ENCODE peak calls at places on chromosomes 2 and 18, in nine cellular contexts. X is lower lobe of right lung; Q is fibroblast of lung; B is uterus; U is esophagus squamous epithelium; J is spleen; R is aorta; F is CD8-positive, alpha-beta memory T cell; Y is cardiac muscle cell. D is an unnamed sample. For H3K27me3 and H3K9me3, the result is how much of the 10 kb centered on the place peaks cover.

GRCh38 chr2:715847-716573 is 38.8 kb upstream of the TMEM18 start:
- DNase-seq in X (no peak), Q (peak), B (no peak), U (no peak), J (no peak), R (no peak), F (no peak), Y (peak), D (no peak)

GRCh38 chr2:233449071-233449901 is 95.0 kb downstream of the DGKD start:
- DNase-seq in X (peak), Q (peak), B (peak), U (no peak), J (peak), R (peak), F (no peak), Y (peak), D (no peak)

GRCh38 chr2:181679544-181679979 is 755 bp downstream of the NEUROD1 start:
- DNase-seq in X (no peak), Q (no peak), B (no peak), U (no peak), J (no peak), R (no peak), F (no peak), Y (no peak), D (no peak)

GRCh38 chr2:214960677-214961076 is 151.2 kb upstream of the BARD1 start:
- DNase-seq in X (no peak), Q (peak), B (no peak), U (no peak), J (no peak), R (no peak), F (no peak), Y (no peak), D (no peak)

GRCh38 chr2:232369126-232369955 is 9.2 kb upstream of the ALPP start:
- DNase-seq in X (peak), Q (no peak), B (no peak), U (no peak), J (no peak), R (peak), F (no peak), Y (no peak), D (no peak)

GRCh38 chr2:101442667-101443061 is 32.2 kb downstream of the RFX8 start:
- DNase-seq in X (no peak), Q (no peak), B (no peak), U (no peak), J (no peak), R (no peak), F (no peak), Y (no peak), D (no peak)

GRCh38 chr18:48569915-48570264 is 31.1 kb downstream of the CTIF start:
- DNase-seq in X (no peak), Q (no peak), B (no peak), U (no peak), J (no peak), R (peak), F (no peak), Y (no peak), D (no peak)

GRCh38 chr2:158580760-158581159 is 124.0 kb downstream of the PKP4 start:
- DNase-seq in X (no peak), Q (no peak), B (no peak), U (no peak), J (no peak), R (no peak), F (no peak), Y (no peak), D (no peak)

GRCh38 chr2:86393521-86394490 is 47.4 kb upstream of the KDM3A start:
- DNase-seq in X (peak), Q (no peak), B (no peak), U (no peak), J (no peak), R (no peak), F (no peak), Y (peak), D (no peak)

GRCh38 chr2:235080108-235080507 is 128.3 kb downstream of the SH3BP4 start:
- DNase-seq in X (no peak), Q (no peak), B (no peak), U (no peak), J (no peak), R (no peak), F (no peak), Y (no peak), D (no peak)

GRCh38 chr2:26970928-26971627 is 641 bp downstream of the MAPRE3 start:
- DNase-seq in X (no peak), Q (peak), B (peak), U (no peak), J (peak), R (peak), F (no peak), Y (peak), D (no peak)

GRCh38 chr2:178271629-178272333 is 77.5 kb downstream of the OSBPL6 start:
- DNase-seq in X (no peak), Q (peak), B (peak), U (no peak), J (no peak), R (peak), F (no peak), Y (peak), D (no peak)

GRCh38 chr2:233350708-233351107 is 3.6 kb upstream of the DGKD start:
- DNase-seq in X (no peak), Q (peak), B (peak), U (no peak), J (no peak), R (no peak), F (no peak), Y (no peak), D (no peak)

GRCh38 chr2:83022631-83023210 is 1436.4 kb downstream of the SUCLG1 start:
- DNase-seq in X (no peak), Q (peak), B (no peak), U (no peak), J (no peak), R (no peak), F (no peak), Y (no peak), D (no peak)

GRCh38 chr2:36578343-36579296 is 19.3 kb downstream of the FEZ2 start:
- DNase-seq in X (no peak), Q (no peak), B (no peak), U (no peak), J (no peak), R (no peak), F (no peak), Y (no peak), D (no peak)

GRCh38 chr2:106517329-106517728 is 30.2 kb downstream of the CD8B2 start:
- DNase-seq in X (no peak), Q (no peak), B (no peak), U (no peak), J (no peak), R (no peak), F (no peak), Y (no peak), D (no peak)

GRCh38 chr2:151973901-151974199 is 125.0 kb downstream of the CACNB4 start:
- DNase-seq in X (no peak), Q (peak), B (peak), U (no peak), J (no peak), R (no peak), F (no peak), Y (peak), D (no peak)

GRCh38 chr2:42922790-42923631 is 130.6 kb upstream of the HAAO start:
- DNase-seq in X (no peak), Q (peak), B (no peak), U (no peak), J (no peak), R (peak), F (no peak), Y (no peak), D (no peak)

GRCh38 chr2:136246086-136246669 is 128.2 kb upstream of the CXCR4 start:
- DNase-seq in X (peak), Q (peak), B (no peak), U (peak), J (peak), R (peak), F (no peak), Y (peak), D (no peak)

GRCh38 chr2:102141915-102142828 is at the start of gene IL1R1:
- DNase-seq in X (peak), Q (peak), B (peak), U (no peak), J (peak), R (peak), F (no peak), Y (peak), D (no peak)

GRCh38 chr2:2083113-2083757 is 247.8 kb downstream of the MYT1L start:
- DNase-seq in X (peak), Q (no peak), B (no peak), U (no peak), J (peak), R (no peak), F (no peak), Y (no peak), D (no peak)

GRCh38 chr2:9156483-9156882 is 50.1 kb upstream of the ASAP2 start:
- DNase-seq in X (no peak), Q (no peak), B (no peak), U (no peak), J (peak), R (no peak), F (no peak), Y (no peak), D (no peak)

GRCh38 chr2:239932881-239933735 is 92.0 kb downstream of the NDUFA10 start:
- DNase-seq in X (peak), Q (no peak), B (peak), U (no peak), J (peak), R (peak), F (no peak), Y (no peak), D (no peak)

GRCh38 chr2:102020596-102021170 is 28.9 kb downstream of the IL1R2 start:
- DNase-seq in X (peak), Q (peak), B (peak), U (peak), J (peak), R (peak), F (peak), Y (peak), D (peak)

GRCh38 chr2:51103205-51103604 is 71.3 kb upstream of the NRXN1 start:
- DNase-seq in X (peak), Q (peak), B (no peak), U (no peak), J (peak), R (no peak), F (no peak), Y (peak), D (no peak)

GRCh38 chr2:20674974-20675679 is 8.2 kb downstream of the GDF7 start:
- DNase-seq in X (no peak), Q (peak), B (peak), U (no peak), J (no peak), R (peak), F (no peak), Y (no peak), D (no peak)

GRCh38 chr2:207227062-207227748 is 61.5 kb upstream of the KLF7 start:
- DNase-seq in X (peak), Q (peak), B (peak), U (no peak), J (no peak), R (no peak), F (no peak), Y (peak), D (no peak)

GRCh38 chr2:241516520-241516965 is 8.2 kb upstream of the STK25 start:
- DNase-seq in X (no peak), Q (no peak), B (no peak), U (no peak), J (no peak), R (no peak), F (no peak), Y (no peak), D (no peak)

GRCh38 chr2:241517297-241517696 is 8.9 kb upstream of the STK25 start:
- DNase-seq in X (no peak), Q (no peak), B (no peak), U (no peak), J (no peak), R (no peak), F (no peak), Y (no peak), D (no peak)

GRCh38 chr2:241514986-241515737 is 6.8 kb upstream of the STK25 start:
- DNase-seq in X (no peak), Q (no peak), B (no peak), U (no peak), J (no peak), R (no peak), F (no peak), Y (no peak), D (no peak)

GRCh38 chr2:241511091-241511741 is 2.8 kb upstream of the STK25 start:
- DNase-seq in X (no peak), Q (no peak), B (no peak), U (no peak), J (peak), R (peak), F (no peak), Y (no peak), D (no peak)

GRCh38 chr2:241514545-241514944 is 6.2 kb upstream of the STK25 start:
- DNase-seq in X (no peak), Q (no peak), B (no peak), U (no peak), J (no peak), R (no peak), F (no peak), Y (no peak), D (no peak)
- H3K27ac ChIP-seq in X (no peak), Q (no peak), B (no peak), U (no peak), J (no peak), R (no peak), F (no peak), Y (no peak), D (no peak)

GRCh38 chr2:222301296-222301997 is 2.6 kb upstream of the PAX3 start:
- DNase-seq in X (no peak), Q (no peak), B (no peak), U (no peak), J (peak), R (no peak), F (no peak), Y (no peak), D (no peak)

GRCh38 chr2:222302178-222303018 is 3.6 kb upstream of the PAX3 start:
- DNase-seq in X (no peak), Q (no peak), B (no peak), U (no peak), J (peak), R (no peak), F (no peak), Y (no peak), D (no peak)

GRCh38 chr2:222303828-222304736 is 5.3 kb upstream of the PAX3 start:
- DNase-seq in X (no peak), Q (no peak), B (no peak), U (no peak), J (peak), R (no peak), F (no peak), Y (no peak), D (no peak)

GRCh38 chr2:222304737-222305509 is 6.1 kb upstream of the PAX3 start:
- DNase-seq in X (no peak), Q (no peak), B (no peak), U (no peak), J (peak), R (no peak), F (no peak), Y (no peak), D (no peak)

DNA sequence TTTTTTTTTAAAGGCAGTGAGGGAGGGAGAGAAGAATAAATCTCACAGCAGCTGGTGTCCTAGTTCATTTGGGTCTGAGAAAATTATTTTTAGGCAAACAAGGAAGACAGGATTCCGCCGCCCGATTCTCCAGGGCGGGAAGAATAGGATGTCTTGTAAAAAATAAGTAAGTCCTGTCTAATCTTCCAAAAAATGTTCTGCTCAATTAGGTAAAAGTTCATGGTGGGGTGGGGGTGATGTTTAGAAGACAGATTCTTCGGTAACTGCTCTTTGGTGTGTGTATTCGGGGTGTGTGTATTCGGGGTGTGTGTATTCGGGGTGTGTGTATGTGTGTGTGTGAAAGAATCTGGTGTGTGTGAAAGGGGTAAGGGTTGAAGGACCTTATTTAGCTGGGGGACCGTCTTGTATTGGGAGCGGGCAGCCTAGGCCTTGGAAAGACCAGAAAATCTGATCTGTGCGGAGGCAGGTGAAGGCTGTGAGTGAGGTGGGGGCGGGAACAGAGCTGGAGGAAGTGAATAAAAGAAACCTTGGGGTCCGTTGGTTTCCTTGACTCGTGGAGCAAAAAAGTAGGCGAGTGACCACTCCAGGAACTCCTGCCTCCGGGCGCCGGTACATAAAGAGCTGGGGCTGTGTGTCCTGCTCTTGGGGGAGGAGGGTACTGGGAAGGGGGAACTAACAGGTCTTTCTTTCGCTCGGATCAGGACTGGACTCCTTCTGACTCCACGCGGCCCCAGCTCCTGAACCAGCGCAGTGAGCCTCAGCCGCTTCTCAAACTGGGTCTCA is 4.4 kb upstream of the PAX3 start:
- DNase-seq in X (no peak), Q (no peak), B (no peak), U (no peak), J (no peak), R (no peak), F (no peak), Y (no peak), D (no peak)
- H3K27me3 ChIP-seq in X (half or more), Q (half or more), B (under half), U (half or more), J (half or more), R (under half), F (half or more), Y (half or more), D (half or more)

GRCh38 chr2:95337829-95338228 is 40.7 kb downstream of the KCNIP3 start:
- DNase-seq in X (peak), Q (no peak), B (no peak), U (no peak), J (peak), R (peak), F (no peak), Y (no peak), D (no peak)
- H3K9me3 ChIP-seq in X (under half), Q (under half), B (under half), U (under half), J (under half), R (under half), F (under half), Y (under half), D (under half)

GRCh38 chr2:230864605-230865323 is at the start of gene ITM2C:
- DNase-seq in X (peak), Q (peak), B (peak), U (no peak), J (peak), R (peak), F (peak), Y (peak), D (peak)

GRCh38 chr2:230866704-230867561 is 2.2 kb downstream of the ITM2C start:
- DNase-seq in X (no peak), Q (peak), B (no peak), U (no peak), J (peak), R (peak), F (peak), Y (no peak), D (peak)

GRCh38 chr2:230865766-230866703 is 1.3 kb downstream of the ITM2C start:
- DNase-seq in X (no peak), Q (no peak), B (peak), U (no peak), J (peak), R (peak), F (peak), Y (peak), D (no peak)

GRCh38 chr2:230864122-230864604 is 579 bp upstream of the ITM2C start:
- DNase-seq in X (no peak), Q (no peak), B (no peak), U (no peak), J (no peak), R (no peak), F (no peak), Y (no peak), D (no peak)

DNA sequence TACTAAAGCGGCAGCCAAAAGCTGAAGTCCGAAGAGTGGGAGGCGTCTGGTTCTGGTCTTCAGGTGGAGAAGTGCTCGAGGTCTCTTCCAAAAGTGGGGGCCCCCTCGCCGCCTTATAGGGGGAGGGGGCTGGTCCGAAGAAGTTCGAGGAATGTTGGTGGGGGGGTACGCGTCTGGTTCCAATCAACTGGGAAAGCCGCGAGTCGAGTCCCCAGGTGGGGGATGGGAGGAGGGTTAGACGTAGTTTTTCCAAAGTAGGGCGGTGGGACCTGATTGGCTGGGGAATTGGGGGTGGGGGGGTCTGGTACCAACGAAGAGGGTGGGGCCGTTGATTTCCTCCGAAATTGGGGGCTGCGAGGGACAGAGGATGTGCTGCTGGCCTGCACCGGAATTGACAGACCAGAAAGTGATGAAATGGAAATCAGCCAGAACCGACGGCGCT is 603 bp downstream of the ITM2C start:
- DNase-seq in X (no peak), Q (no peak), B (no peak), U (no peak), J (no peak), R (peak), F (no peak), Y (peak), D (no peak)
- H3K27ac ChIP-seq in X (peak), Q (no peak), B (peak), U (peak), J (peak), R (no peak), F (peak), Y (peak), D (peak)

GRCh38 chr18:25351280-25351772 is 640 bp downstream of the ZNF521 start:
- DNase-seq in X (no peak), Q (peak), B (no peak), U (no peak), J (no peak), R (no peak), F (no peak), Y (no peak), D (no peak)
- H3K27me3 ChIP-seq in X (under half), Q (under half), B (under half), U (half or more), J (half or more), R (under half), F (under half), Y (under half), D (half or more)

DNA sequence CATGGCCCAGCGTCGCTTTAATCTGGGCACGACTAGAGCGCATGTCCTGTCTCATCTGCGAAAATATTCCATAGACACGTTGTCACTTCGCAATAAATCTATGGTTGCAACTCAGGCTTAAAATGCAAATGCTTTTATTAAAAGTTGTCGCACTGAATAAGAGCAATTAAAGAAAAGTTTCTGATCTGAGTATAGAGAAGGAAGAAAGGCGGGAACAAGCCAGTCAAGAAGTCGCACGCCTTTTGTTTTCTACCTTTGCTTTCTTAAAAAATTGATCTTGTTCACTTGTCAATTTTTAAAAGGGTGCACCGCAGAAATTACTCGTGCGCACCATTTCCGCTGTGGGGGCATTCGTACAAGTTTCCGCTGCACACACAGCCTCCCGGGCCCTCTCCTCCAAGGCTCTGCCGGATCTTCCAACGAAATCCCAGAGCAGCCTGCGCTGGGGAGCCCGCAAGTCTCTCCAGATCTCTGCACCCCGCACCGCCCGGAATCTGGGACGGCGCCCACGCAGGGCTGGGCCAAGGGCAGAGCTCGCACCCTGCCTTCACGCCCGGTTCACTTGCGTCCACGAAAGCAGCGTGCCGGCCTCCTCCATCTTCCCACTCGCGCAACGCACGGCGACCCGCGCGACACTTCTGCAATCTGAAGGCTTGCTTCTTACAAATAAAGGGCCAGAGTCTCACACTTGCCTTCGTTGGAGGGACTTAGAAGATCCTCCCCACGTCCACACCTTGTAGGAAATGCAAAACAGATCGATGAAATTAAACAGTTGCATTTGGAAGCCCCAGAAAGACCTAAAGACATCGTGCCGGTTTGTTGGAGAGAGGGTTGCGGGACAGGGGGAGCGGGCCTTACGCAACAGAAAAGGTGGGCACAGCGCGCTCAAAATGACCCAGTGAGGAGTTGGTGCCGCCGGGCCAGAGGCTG is 2.7 kb upstream of the SALL3 start:
- DNase-seq in X (no peak), Q (no peak), B (no peak), U (no peak), J (no peak), R (no peak), F (no peak), Y (no peak), D (no peak)
- H3K9me3 ChIP-seq in X (under half), Q (under half), B (under half), U (under half), J (under half), R (under half), F (under half), Y (under half), D (under half)

D was measured in CD4-positive, alpha-beta T cell.